ENCODE peak calls at places on chromosome 2, in nine cellular contexts. Z is Panc1, D is heart right ventricle, N is suprapubic skin, U is IMR-90, K is ovary, S is transverse colon, H is heart left ventricle, Q is sigmoid colon. V is an unnamed sample. For H3K36me3, the result is how much of the 10 kb centered on the place peaks cover.

GRCh38 chr2:209468796-209469325 is 45.0 kb downstream of the MAP2 start:
- DNase-seq in Z (no peak), D (no peak), N (no peak), U (no peak), K (no peak), S (no peak), H (no peak), Q (no peak), V (no peak)

GRCh38 chr2:129784486-129784885 is 195.0 kb upstream of the RAB6C start:
- DNase-seq in Z (no peak), D (no peak), N (no peak), U (no peak), K (no peak), S (no peak), H (no peak), Q (no peak), V (no peak)

GRCh38 chr2:185208261-185208660 is 530.3 kb upstream of the FSIP2 start:
- DNase-seq in Z (no peak), D (no peak), N (no peak), U (no peak), K (no peak), S (peak), H (no peak), Q (no peak), V (no peak)

GRCh38 chr2:3639015-3639630 is 18.9 kb upstream of the ALLC start:
- DNase-seq in Z (no peak), D (no peak), N (no peak), U (no peak), K (no peak), S (no peak), H (no peak), Q (peak), V (no peak)

GRCh38 chr2:202054716-202055115 is 18.3 kb upstream of the KIAA2012 start:
- DNase-seq in Z (no peak), D (no peak), N (no peak), U (no peak), K (no peak), S (no peak), H (no peak), Q (no peak), V (no peak)

GRCh38 chr2:174699993-174700766 is 64.1 kb downstream of the CHRNA1 start:
- DNase-seq in Z (no peak), D (no peak), N (no peak), U (peak), K (no peak), S (no peak), H (no peak), Q (no peak), V (no peak)

GRCh38 chr2:143259368-143259958 is 130.2 kb downstream of the ARHGAP15 start:
- DNase-seq in Z (peak), D (no peak), N (peak), U (peak), K (peak), S (peak), H (no peak), Q (peak), V (peak)

GRCh38 chr2:3636586-3637310 is 21.3 kb upstream of the ALLC start:
- DNase-seq in Z (no peak), D (no peak), N (peak), U (no peak), K (peak), S (no peak), H (peak), Q (peak), V (peak)

GRCh38 chr2:71150082-71150816 is 19.8 kb downstream of the MPHOSPH10 start:
- DNase-seq in Z (no peak), D (no peak), N (no peak), U (no peak), K (peak), S (no peak), H (no peak), Q (no peak), V (no peak)

GRCh38 chr2:70890469-70891065 is 45.1 kb upstream of the ATP6V1B1 start:
- DNase-seq in Z (no peak), D (no peak), N (no peak), U (no peak), K (no peak), S (no peak), H (no peak), Q (no peak), V (no peak)

GRCh38 chr2:186561467-186562208 is 28.2 kb upstream of the ITGAV start:
- DNase-seq in Z (no peak), D (no peak), N (no peak), U (no peak), K (no peak), S (no peak), H (no peak), Q (no peak), V (no peak)

GRCh38 chr2:222707689-222708273 is 36.3 kb downstream of the MOGAT1 start:
- DNase-seq in Z (no peak), D (no peak), N (no peak), U (peak), K (no peak), S (no peak), H (no peak), Q (no peak), V (no peak)

GRCh38 chr2:99942948-99943347 is 199.4 kb downstream of the AFF3 start:
- DNase-seq in Z (no peak), D (no peak), N (no peak), U (no peak), K (no peak), S (no peak), H (no peak), Q (no peak), V (no peak)

GRCh38 chr2:130963849-130964793 is 127.4 kb downstream of the ARHGEF4 start:
- DNase-seq in Z (no peak), D (no peak), N (no peak), U (no peak), K (no peak), S (no peak), H (no peak), Q (no peak), V (no peak)

GRCh38 chr2:70520825-70521224 is 32.8 kb downstream of the TGFA start:
- DNase-seq in Z (no peak), D (no peak), N (no peak), U (no peak), K (no peak), S (no peak), H (no peak), Q (no peak), V (no peak)

GRCh38 chr2:37781028-37781427 is 109.6 kb upstream of the CDC42EP3 start:
- DNase-seq in Z (no peak), D (no peak), N (no peak), U (peak), K (no peak), S (no peak), H (no peak), Q (no peak), V (no peak)

GRCh38 chr2:39549718-39550464 is 112.8 kb upstream of the MAP4K3 start:
- DNase-seq in Z (no peak), D (no peak), N (no peak), U (no peak), K (no peak), S (no peak), H (no peak), Q (no peak), V (no peak)

GRCh38 chr2:7014201-7014640 is 97.0 kb downstream of the RNF144A start:
- DNase-seq in Z (no peak), D (no peak), N (no peak), U (no peak), K (no peak), S (peak), H (no peak), Q (no peak), V (no peak)

GRCh38 chr2:240230424-240230945 is 90.0 kb upstream of the OTOS start:
- DNase-seq in Z (no peak), D (no peak), N (peak), U (no peak), K (peak), S (no peak), H (no peak), Q (peak), V (peak)

GRCh38 chr2:50754514-50754913 is 277.4 kb downstream of the NRXN1 start:
- DNase-seq in Z (no peak), D (no peak), N (no peak), U (no peak), K (no peak), S (no peak), H (no peak), Q (no peak), V (no peak)

GRCh38 chr2:20661981-20662937 is 4.7 kb upstream of the GDF7 start:
- DNase-seq in Z (no peak), D (no peak), N (no peak), U (no peak), K (no peak), S (no peak), H (no peak), Q (peak), V (no peak)

GRCh38 chr2:127485694-127486071 is 40.6 kb downstream of the IWS1 start:
- DNase-seq in Z (no peak), D (no peak), N (no peak), U (no peak), K (no peak), S (no peak), H (no peak), Q (no peak), V (no peak)

GRCh38 chr2:127479866-127480743 is 46.2 kb downstream of the IWS1 start:
- DNase-seq in Z (no peak), D (no peak), N (no peak), U (no peak), K (no peak), S (no peak), H (no peak), Q (no peak), V (no peak)

GRCh38 chr2:127479219-127479825 is 47.0 kb downstream of the IWS1 start:
- DNase-seq in Z (peak), D (no peak), N (no peak), U (peak), K (no peak), S (no peak), H (no peak), Q (no peak), V (no peak)

GRCh38 chr2:127485051-127485693 is 41.1 kb downstream of the IWS1 start:
- DNase-seq in Z (no peak), D (no peak), N (no peak), U (no peak), K (no peak), S (no peak), H (no peak), Q (no peak), V (no peak)

DNA sequence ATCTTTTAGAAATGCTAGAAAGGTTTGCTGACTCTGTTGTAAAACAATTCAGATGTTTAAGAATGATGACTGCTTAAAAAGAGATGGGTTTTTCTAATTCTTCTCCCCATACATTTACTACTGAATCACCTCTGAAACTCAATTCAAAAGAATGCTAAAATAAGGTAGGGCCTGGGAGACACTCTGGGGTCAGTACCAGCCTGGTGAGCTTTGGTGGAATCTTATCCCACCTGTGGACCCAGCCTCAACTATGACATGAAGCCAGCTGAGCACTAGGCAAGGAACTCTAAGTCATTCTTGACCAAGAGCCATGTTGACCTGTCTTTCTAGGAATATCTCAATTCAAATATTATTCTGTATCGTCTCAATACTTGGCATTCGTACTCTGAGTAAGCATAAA is 44.3 kb downstream of the IWS1 start:
- DNase-seq in Z (no peak), D (no peak), N (no peak), U (no peak), K (no peak), S (no peak), H (no peak), Q (no peak), V (no peak)
- H3K36me3 ChIP-seq in Z (under half), D (under half), N (half or more), U (under half), K (under half), S (under half), H (half or more), Q (half or more), V (under half)

GRCh38 chr2:11498126-11498473 is 32.1 kb upstream of the E2F6 start:
- DNase-seq in Z (no peak), D (no peak), N (no peak), U (no peak), K (no peak), S (no peak), H (no peak), Q (no peak), V (no peak)
- TF ChIP-seq CTCF in Z (no peak), D (no peak), N (no peak), U (no peak), K (no peak), S (no peak), H (no peak), Q (no peak), V (no peak)

GRCh38 chr2:167487728-167488127 is 599.4 kb downstream of the XIRP2 start:
- DNase-seq in Z (no peak), D (no peak), N (no peak), U (no peak), K (no peak), S (no peak), H (no peak), Q (no peak), V (no peak)
- H3K36me3 ChIP-seq in Z (under half), D (under half), N (under half), U (under half), K (under half), S (under half), H (under half), Q (under half), V (under half)

GRCh38 chr2:147141930-147142329 is 702.9 kb upstream of the ACVR2A start:
- DNase-seq in Z (no peak), D (no peak), N (no peak), U (no peak), K (no peak), S (no peak), H (no peak), Q (no peak), V (no peak)
- TF ChIP-seq CTCF in Z (no peak), D (no peak), N (no peak), U (no peak), K (no peak), S (no peak), H (no peak), Q (no peak), V (no peak)

GRCh38 chr2:126802774-126803421 is 95.8 kb upstream of the TEX51 start:
- DNase-seq in Z (no peak), D (no peak), N (no peak), U (no peak), K (no peak), S (peak), H (no peak), Q (peak), V (no peak)
- H3K36me3 ChIP-seq in Z (under half), D (under half), N (under half), U (under half), K (under half), S (under half), H (under half), Q (under half), V (under half)

GRCh38 chr2:160433466-160434172 is 60.0 kb downstream of the RBMS1 start:
- DNase-seq in Z (no peak), D (no peak), N (no peak), U (no peak), K (no peak), S (no peak), H (no peak), Q (no peak), V (no peak)

GRCh38 chr2:160431441-160431840 is 62.2 kb downstream of the RBMS1 start:
- DNase-seq in Z (no peak), D (no peak), N (no peak), U (peak), K (no peak), S (no peak), H (no peak), Q (no peak), V (no peak)

GRCh38 chr2:160430001-160430344 is 63.6 kb downstream of the RBMS1 start:
- DNase-seq in Z (no peak), D (no peak), N (no peak), U (no peak), K (no peak), S (no peak), H (no peak), Q (no peak), V (no peak)

GRCh38 chr2:160434254-160434948 is 59.2 kb downstream of the RBMS1 start:
- DNase-seq in Z (no peak), D (no peak), N (no peak), U (no peak), K (no peak), S (no peak), H (no peak), Q (no peak), V (no peak)

GRCh38 chr2:160432633-160433032 is 61.0 kb downstream of the RBMS1 start:
- DNase-seq in Z (no peak), D (no peak), N (no peak), U (peak), K (no peak), S (peak), H (no peak), Q (no peak), V (no peak)
- TF ChIP-seq CTCF in Z (peak), D (no peak), N (no peak), U (no peak), K (no peak), S (no peak), H (no peak), Q (no peak), V (no peak)

DNA sequence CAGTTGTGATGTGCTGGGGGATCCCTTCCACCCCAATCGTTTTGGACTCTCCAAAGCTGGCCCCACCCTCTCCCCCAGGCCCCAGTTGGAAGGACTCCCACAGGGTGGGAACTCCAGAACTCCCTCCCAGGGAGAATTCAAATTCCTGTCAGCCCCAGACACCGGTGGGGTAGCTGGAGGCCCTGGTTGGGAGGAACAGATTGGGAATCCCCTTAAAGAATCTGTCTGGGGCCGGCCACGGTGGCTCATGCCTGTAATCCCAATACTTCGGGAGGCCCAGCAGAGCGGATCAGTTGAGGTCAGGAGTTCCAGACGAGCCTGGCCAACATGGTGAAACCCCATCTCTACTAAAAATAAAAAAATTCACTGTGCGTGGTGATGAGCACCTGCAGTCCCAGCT is 155.5 kb downstream of the ANKRD36C start:
- DNase-seq in Z (no peak), D (no peak), N (no peak), U (no peak), K (no peak), S (no peak), H (no peak), Q (no peak), V (no peak)
- H3K36me3 ChIP-seq in Z (under half), D (under half), N (under half), U (under half), K (under half), S (under half), H (under half), Q (under half), V (under half)

GRCh38 chr2:172976076-172976579 is 99.5 kb upstream of the MAP3K20 start:
- DNase-seq in Z (no peak), D (no peak), N (no peak), U (no peak), K (no peak), S (no peak), H (no peak), Q (no peak), V (no peak)

GRCh38 chr2:172978053-172978383 is 97.6 kb upstream of the MAP3K20 start:
- DNase-seq in Z (no peak), D (no peak), N (no peak), U (no peak), K (no peak), S (no peak), H (no peak), Q (no peak), V (no peak)

GRCh38 chr2:172976816-172977215 is 98.8 kb upstream of the MAP3K20 start:
- DNase-seq in Z (no peak), D (no peak), N (no peak), U (no peak), K (no peak), S (no peak), H (no peak), Q (no peak), V (no peak)

GRCh38 chr2:172974762-172975161 is 100.9 kb upstream of the MAP3K20 start:
- DNase-seq in Z (no peak), D (no peak), N (no peak), U (no peak), K (no peak), S (no peak), H (no peak), Q (no peak), V (no peak)

DNA sequence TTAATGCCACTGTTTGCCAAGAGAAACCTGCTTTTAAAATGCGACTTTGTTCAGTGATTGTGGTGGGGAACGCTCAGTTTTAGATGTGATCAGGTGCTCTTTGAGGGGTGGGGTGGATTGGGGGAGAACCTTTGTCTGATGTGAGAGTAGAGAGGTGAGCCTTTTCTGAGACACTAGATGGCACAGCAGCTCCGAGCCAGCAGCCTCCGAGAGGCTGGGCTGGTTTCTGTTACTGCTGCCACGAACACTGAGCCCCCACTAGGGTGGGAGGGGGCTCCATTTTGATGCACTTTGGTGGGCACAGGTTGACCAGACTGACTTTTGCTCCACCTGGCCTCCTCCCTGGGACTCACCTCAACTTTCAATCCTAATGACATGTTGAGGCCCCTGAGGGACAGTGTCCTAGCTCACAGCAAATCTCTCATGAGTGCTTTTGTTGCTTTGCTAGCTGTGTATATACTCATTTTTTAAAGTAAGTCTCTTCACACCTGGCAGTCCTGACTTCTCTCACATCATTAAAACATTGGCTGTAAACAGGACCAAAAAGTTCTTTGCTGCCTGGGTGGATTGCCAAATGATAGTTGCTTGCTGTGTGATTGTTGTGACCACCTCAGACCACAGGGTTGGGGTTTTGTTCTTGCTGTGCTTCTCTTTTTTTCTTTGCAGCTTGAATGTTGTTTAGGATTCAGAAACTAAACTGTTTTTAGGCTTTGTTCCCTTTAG is 98.2 kb upstream of the MAP3K20 start:
- DNase-seq in Z (no peak), D (no peak), N (no peak), U (no peak), K (peak), S (no peak), H (no peak), Q (no peak), V (no peak)
- TF ChIP-seq CTCF in Z (peak), D (peak), N (no peak), U (no peak), K (peak), S (no peak), H (no peak), Q (peak), V (no peak)

DNA sequence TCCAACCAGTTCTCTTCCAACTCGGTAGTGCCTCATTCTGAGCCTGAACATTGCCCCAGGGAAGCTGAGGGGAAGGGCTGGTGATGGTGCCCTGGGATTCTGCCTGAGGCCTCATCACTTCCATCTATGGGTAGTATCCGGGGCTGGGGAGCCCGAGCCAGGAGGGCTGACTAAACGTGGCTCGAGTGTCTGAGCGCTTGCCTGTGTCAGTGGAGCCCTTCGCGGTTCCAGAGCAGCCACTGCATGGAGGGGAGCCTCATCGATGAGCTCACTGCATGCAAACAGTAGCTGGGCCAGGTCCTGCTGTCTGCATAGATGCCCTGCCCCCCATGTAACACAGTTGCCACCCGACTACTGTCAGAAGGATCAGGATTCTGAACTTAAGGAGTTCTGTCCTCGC is 129.3 kb downstream of the GLI2 start:
- DNase-seq in Z (no peak), D (no peak), N (no peak), U (peak), K (no peak), S (no peak), H (peak), Q (peak), V (no peak)
- H3K36me3 ChIP-seq in Z (under half), D (under half), N (under half), U (under half), K (under half), S (under half), H (under half), Q (under half), V (under half)

GRCh38 chr2:232687382-232688160 is 9.6 kb upstream of the GIGYF2 start:
- DNase-seq in Z (no peak), D (no peak), N (peak), U (no peak), K (no peak), S (no peak), H (no peak), Q (no peak), V (no peak)

GRCh38 chr2:232680006-232680405 is 17.1 kb upstream of the GIGYF2 start:
- DNase-seq in Z (no peak), D (no peak), N (no peak), U (no peak), K (no peak), S (no peak), H (no peak), Q (no peak), V (no peak)

GRCh38 chr2:232681527-232681926 is 15.6 kb upstream of the GIGYF2 start:
- DNase-seq in Z (no peak), D (no peak), N (no peak), U (no peak), K (no peak), S (no peak), H (no peak), Q (no peak), V (no peak)

GRCh38 chr2:232688201-232688600 is 8.9 kb upstream of the GIGYF2 start:
- DNase-seq in Z (no peak), D (no peak), N (peak), U (no peak), K (no peak), S (no peak), H (no peak), Q (no peak), V (no peak)

GRCh38 chr2:232683368-232683767 is 13.8 kb upstream of the GIGYF2 start:
- DNase-seq in Z (no peak), D (no peak), N (no peak), U (no peak), K (no peak), S (no peak), H (no peak), Q (no peak), V (no peak)
- TF ChIP-seq CTCF in Z (no peak), D (no peak), N (no peak), U (no peak), K (no peak), S (no peak), H (no peak), Q (no peak), V (no peak)

V was measured in breast epithelium.